ENCODE peak calls at places on chromosome 9, in four cellular contexts. One of them, this sample, is unnamed. For H3K4me1 and H3K27me3, the result is how much of the 10 kb centered on the place peaks cover.

GRCh38 chr9:93127395-93127911 is 6.6 kb downstream of the NINJ1 start:
- DNase-seq in MM.1S: no peak
- DNase-seq in pancreas: peak
- DNase-seq in tibial nerve: no peak
- DNase-seq in this sample: no peak

GRCh38 chr9:134272302-134273023 is 53.8 kb upstream of the RXRA start:
- DNase-seq in tibial nerve: no peak
- DNase-seq in pancreas: peak
- DNase-seq in MM.1S: no peak
- DNase-seq in this sample: peak

GRCh38 chr9:114989600-114990410 is 59.4 kb upstream of the TNFSF8 start:
- DNase-seq in MM.1S: peak
- DNase-seq in tibial nerve: no peak
- DNase-seq in pancreas: no peak
- DNase-seq in this sample: no peak

GRCh38 chr9:78783743-78784142 is 486.8 kb downstream of the PSAT1 start:
- DNase-seq in pancreas: no peak
- DNase-seq in tibial nerve: no peak
- DNase-seq in MM.1S: no peak
- DNase-seq in this sample: no peak

GRCh38 chr9:94720846-94721549 is 5.5 kb upstream of the AOPEP start:
- DNase-seq in pancreas: no peak
- DNase-seq in tibial nerve: no peak
- DNase-seq in MM.1S: no peak
- DNase-seq in this sample: no peak

GRCh38 chr9:99109522-99109921 is 4.6 kb downstream of the TGFBR1 start:
- DNase-seq in MM.1S: no peak
- DNase-seq in pancreas: no peak
- DNase-seq in tibial nerve: peak
- DNase-seq in this sample: no peak

GRCh38 chr9:116572095-116572748 is 114.9 kb upstream of the TRIM32 start:
- DNase-seq in pancreas: peak
- DNase-seq in MM.1S: peak
- DNase-seq in tibial nerve: peak
- DNase-seq in this sample: peak

GRCh38 chr9:68781866-68782265 is 76.8 kb downstream of the PIP5K1B start:
- DNase-seq in pancreas: no peak
- DNase-seq in tibial nerve: no peak
- DNase-seq in MM.1S: no peak
- DNase-seq in this sample: no peak

GRCh38 chr9:92608221-92609141 is 61.5 kb downstream of the IPPK start:
- DNase-seq in tibial nerve: no peak
- DNase-seq in MM.1S: no peak
- DNase-seq in pancreas: no peak
- DNase-seq in this sample: no peak

GRCh38 chr9:13939129-13939528 is 374.8 kb downstream of the NFIB start:
- DNase-seq in pancreas: no peak
- DNase-seq in MM.1S: peak
- DNase-seq in tibial nerve: peak
- DNase-seq in this sample: peak

GRCh38 chr9:119307471-119307870 is 61.8 kb downstream of the BRINP1 start:
- DNase-seq in tibial nerve: no peak
- DNase-seq in pancreas: no peak
- DNase-seq in MM.1S: no peak
- DNase-seq in this sample: no peak

GRCh38 chr9:134366223-134367031 is 40.2 kb downstream of the RXRA start:
- DNase-seq in tibial nerve: peak
- DNase-seq in pancreas: peak
- DNase-seq in MM.1S: no peak
- DNase-seq in this sample: peak

GRCh38 chr9:77748214-77748772 is 100.2 kb upstream of the GNA14 start:
- DNase-seq in pancreas: no peak
- DNase-seq in MM.1S: no peak
- DNase-seq in tibial nerve: no peak
- DNase-seq in this sample: no peak

GRCh38 chr9:131598121-131598520 is 52.8 kb downstream of the PRRT1B start:
- DNase-seq in tibial nerve: peak
- DNase-seq in pancreas: no peak
- DNase-seq in MM.1S: no peak
- DNase-seq in this sample: no peak

GRCh38 chr9:13446261-13446660 is 166.8 kb upstream of the MPDZ start:
- DNase-seq in tibial nerve: no peak
- DNase-seq in pancreas: no peak
- DNase-seq in MM.1S: no peak
- DNase-seq in this sample: no peak

GRCh38 chr9:35904966-35905781 is 828 bp upstream of the HRCT1 start:
- DNase-seq in MM.1S: no peak
- DNase-seq in tibial nerve: no peak
- DNase-seq in pancreas: no peak
- DNase-seq in this sample: no peak

GRCh38 chr9:133356391-133357091 is at the start of the genes SURF1 and SURF2:
- DNase-seq in pancreas: peak
- DNase-seq in MM.1S: peak
- DNase-seq in tibial nerve: peak
- DNase-seq in this sample: peak

GRCh38 chr9:95771556-95772280 is 103.8 kb upstream of the ERCC6L2 start:
- DNase-seq in pancreas: no peak
- DNase-seq in tibial nerve: peak
- DNase-seq in MM.1S: no peak
- DNase-seq in this sample: no peak

GRCh38 chr9:106286249-106286648 is 576.7 kb upstream of the ZNF462 start:
- DNase-seq in MM.1S: no peak
- DNase-seq in pancreas: no peak
- DNase-seq in tibial nerve: no peak
- DNase-seq in this sample: no peak

GRCh38 chr9:135144581-135145108 is 57.2 kb downstream of the OLFM1 start:
- DNase-seq in MM.1S: no peak
- DNase-seq in tibial nerve: no peak
- DNase-seq in pancreas: peak
- DNase-seq in this sample: no peak

GRCh38 chr9:83185517-83186192 is 122.7 kb upstream of the RASEF start:
- DNase-seq in MM.1S: no peak
- DNase-seq in pancreas: no peak
- DNase-seq in tibial nerve: no peak
- DNase-seq in this sample: no peak

GRCh38 chr9:74762950-74763349 is 124.8 kb downstream of the TRPM6 start:
- DNase-seq in pancreas: no peak
- DNase-seq in MM.1S: no peak
- DNase-seq in tibial nerve: no peak
- DNase-seq in this sample: no peak

GRCh38 chr9:37144762-37145161 is 24.4 kb downstream of the ZCCHC7 start:
- DNase-seq in tibial nerve: no peak
- DNase-seq in pancreas: no peak
- DNase-seq in MM.1S: no peak
- DNase-seq in this sample: no peak

GRCh38 chr9:37446401-37446800 is 18.8 kb downstream of the ZBTB5 start:
- DNase-seq in pancreas: no peak
- DNase-seq in tibial nerve: no peak
- DNase-seq in MM.1S: no peak
- DNase-seq in this sample: no peak

GRCh38 chr9:118236625-118237024 is 532.4 kb downstream of the TLR4 start:
- DNase-seq in pancreas: no peak
- DNase-seq in MM.1S: no peak
- DNase-seq in tibial nerve: no peak
- DNase-seq in this sample: no peak

GRCh38 chr9:98775831-98776441 is 20.4 kb downstream of the ANKS6 start:
- DNase-seq in pancreas: no peak
- DNase-seq in MM.1S: peak
- DNase-seq in tibial nerve: peak
- DNase-seq in this sample: no peak

GRCh38 chr9:31612336-31613030 is 772.0 kb upstream of the ACO1 start:
- DNase-seq in pancreas: no peak
- DNase-seq in tibial nerve: no peak
- DNase-seq in MM.1S: no peak
- DNase-seq in this sample: no peak

GRCh38 chr9:124426361-124426760 is 11.1 kb upstream of the PSMB7 start:
- DNase-seq in pancreas: no peak
- DNase-seq in tibial nerve: no peak
- DNase-seq in MM.1S: no peak
- DNase-seq in this sample: no peak

GRCh38 chr9:21616082-21616778 is 134.1 kb upstream of the IFNE start:
- DNase-seq in MM.1S: no peak
- DNase-seq in pancreas: no peak
- DNase-seq in tibial nerve: no peak
- DNase-seq in this sample: no peak

GRCh38 chr9:90961375-90961774 is 159.8 kb downstream of the SYK start:
- DNase-seq in MM.1S: no peak
- DNase-seq in tibial nerve: no peak
- DNase-seq in pancreas: peak
- DNase-seq in this sample: no peak

GRCh38 chr9:94165592-94166236 is 81.5 kb downstream of the PTPDC1 start:
- DNase-seq in pancreas: peak
- DNase-seq in MM.1S: peak
- DNase-seq in tibial nerve: peak
- DNase-seq in this sample: peak

GRCh38 chr9:81772144-81772543 is 82.8 kb upstream of the TLE1 start:
- DNase-seq in pancreas: no peak
- DNase-seq in tibial nerve: no peak
- DNase-seq in MM.1S: no peak
- DNase-seq in this sample: no peak

GRCh38 chr9:81759680-81760215 is 70.4 kb upstream of the TLE1 start:
- DNase-seq in tibial nerve: no peak
- DNase-seq in pancreas: no peak
- DNase-seq in MM.1S: no peak
- DNase-seq in this sample: peak

GRCh38 chr9:88995205-88995604 is 3.9 kb downstream of the S1PR3 start:
- DNase-seq in tibial nerve: no peak
- DNase-seq in pancreas: no peak
- DNase-seq in MM.1S: no peak
- DNase-seq in this sample: no peak

GRCh38 chr9:88993871-88994819 is 2.9 kb downstream of the S1PR3 start:
- DNase-seq in pancreas: no peak
- DNase-seq in tibial nerve: no peak
- DNase-seq in MM.1S: no peak
- DNase-seq in this sample: no peak

GRCh38 chr9:88993327-88993726 is 2.1 kb downstream of the S1PR3 start:
- DNase-seq in MM.1S: no peak
- DNase-seq in pancreas: no peak
- DNase-seq in tibial nerve: no peak
- DNase-seq in this sample: no peak

GRCh38 chr9:88995627-88996026 is 4.4 kb downstream of the S1PR3 start:
- DNase-seq in MM.1S: no peak
- DNase-seq in pancreas: no peak
- DNase-seq in tibial nerve: no peak
- DNase-seq in this sample: no peak

DNA sequence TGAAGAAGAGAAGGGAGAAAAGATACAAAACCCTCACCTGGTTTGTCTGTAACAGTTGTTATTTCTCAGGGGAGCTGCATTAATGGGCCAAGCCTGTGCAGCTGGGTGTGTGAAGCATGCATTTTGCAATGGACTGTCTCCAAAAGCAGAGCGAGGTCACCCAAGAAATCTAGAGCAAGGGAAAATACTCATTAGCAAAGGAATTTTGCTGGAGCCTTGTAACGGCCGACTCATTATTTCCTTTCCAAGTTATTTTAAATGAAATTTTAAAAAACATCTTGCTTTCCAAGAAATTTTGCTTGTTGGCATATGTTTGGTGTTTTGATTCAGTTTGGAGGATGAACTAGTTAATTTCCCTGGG is 3.5 kb downstream of the S1PR3 start:
- DNase-seq in tibial nerve: no peak
- DNase-seq in pancreas: no peak
- DNase-seq in MM.1S: no peak
- DNase-seq in this sample: no peak
- H3K4me1 ChIP-seq in tibial nerve: half or more
- H3K4me1 ChIP-seq in pancreas: under half
- H3K4me1 ChIP-seq in MM.1S: under half
- H3K4me1 ChIP-seq in this sample: half or more

GRCh38 chr9:33197279-33197678 is 30.1 kb upstream of the B4GALT1 start:
- DNase-seq in pancreas: no peak
- DNase-seq in MM.1S: no peak
- DNase-seq in tibial nerve: peak
- DNase-seq in this sample: no peak
- H3K27me3 ChIP-seq in pancreas: under half
- H3K27me3 ChIP-seq in MM.1S: under half
- H3K27me3 ChIP-seq in tibial nerve: under half
- H3K27me3 ChIP-seq in this sample: under half

DNA sequence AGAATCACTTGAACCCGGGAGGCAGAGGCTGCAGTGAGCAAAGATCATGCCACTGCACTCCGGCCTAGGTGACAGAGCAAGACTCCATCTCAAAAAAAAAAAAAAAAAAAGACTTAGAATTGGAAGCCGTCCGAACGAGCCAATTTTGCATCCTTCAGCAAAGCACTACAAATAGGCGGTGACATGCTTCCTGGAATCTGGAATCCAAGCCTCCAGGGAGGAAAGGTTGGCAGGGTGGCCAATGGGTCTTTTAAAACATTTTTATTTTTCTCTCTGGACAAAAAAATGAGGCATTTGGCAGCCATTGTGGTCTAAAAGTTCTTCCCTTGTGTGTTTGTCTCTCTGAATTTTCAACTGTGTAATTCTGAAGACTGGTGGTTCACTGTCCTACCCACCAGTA is 26.4 kb downstream of the GGTA1 start:
- DNase-seq in tibial nerve: no peak
- DNase-seq in pancreas: no peak
- DNase-seq in MM.1S: no peak
- DNase-seq in this sample: no peak
- H3K27ac ChIP-seq in tibial nerve: no peak
- H3K27ac ChIP-seq in pancreas: no peak
- H3K27ac ChIP-seq in MM.1S: no peak
- H3K27ac ChIP-seq in this sample: no peak

DNA sequence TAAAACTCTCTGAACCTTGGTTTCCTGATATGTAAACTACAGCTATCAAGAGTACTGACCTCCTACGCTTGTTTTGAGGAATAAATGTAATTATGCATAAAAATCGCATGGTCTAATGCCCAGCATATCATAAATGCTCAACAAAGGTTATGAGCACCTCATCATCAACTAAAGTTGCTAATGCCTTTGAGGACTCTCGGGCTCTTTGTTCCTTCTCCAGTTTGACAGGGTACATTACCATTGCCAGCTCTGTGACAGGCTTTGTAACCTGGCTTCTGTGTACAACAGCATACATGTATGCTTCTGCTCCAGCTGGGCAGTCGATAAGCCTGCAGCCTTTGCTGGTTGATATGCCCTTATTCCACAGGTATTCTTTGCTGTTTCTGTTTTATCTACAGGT is 95.2 kb downstream of the C9orf152 start:
- DNase-seq in pancreas: no peak
- DNase-seq in tibial nerve: no peak
- DNase-seq in MM.1S: no peak
- DNase-seq in this sample: no peak
- H3K4me1 ChIP-seq in pancreas: under half
- H3K4me1 ChIP-seq in tibial nerve: under half
- H3K4me1 ChIP-seq in MM.1S: under half
- H3K4me1 ChIP-seq in this sample: under half